ENCODE peak calls at places on chromosomes 5 and 9, in four cellular contexts. D, L, I and O are unnamed samples.

GRCh38 chr9:129900263-129901041 is 65.2 kb downstream of the USP20 start:
- DNase-seq in D (no peak), L (no peak), I (no peak), O (no peak)

GRCh38 chr5:141223112-141223783 is at the start of gene PCDHB14:
- DNase-seq in D (peak; percentile 86), L (no peak), I (peak; percentile 70), O (peak; percentile 3)

GRCh38 chr5:92391-93220 is 638 bp downstream of the PLEKHG4B start:
- DNase-seq in D (peak; percentile 71), L (no peak), I (no peak), O (peak; percentile 8)

GRCh38 chr5:115414406-115415142 is 118.1 kb upstream of the CCDC112 start:
- DNase-seq in D (no peak), L (no peak), I (no peak), O (peak; percentile 82)

GRCh38 chr5:54547711-54548250 is 30.2 kb downstream of the SNX18 start:
- DNase-seq in D (no peak), L (no peak), I (no peak), O (no peak)

GRCh38 chr5:122415481-122416120 is 103.6 kb downstream of the SNCAIP start:
- DNase-seq in D (peak; percentile 84), L (peak; percentile 60), I (peak; percentile 77), O (peak; percentile 11)

GRCh38 chr9:78406933-78407332 is 110.0 kb downstream of the PSAT1 start:
- DNase-seq in D (no peak), L (no peak), I (no peak), O (no peak)

GRCh38 chr5:137248476-137248970 is 250.6 kb downstream of the SPOCK1 start:
- DNase-seq in D (no peak), L (no peak), I (no peak), O (no peak)

GRCh38 chr5:134906811-134907210 is 1.9 kb downstream of the PCBD2 start:
- DNase-seq in D (no peak), L (no peak), I (no peak), O (no peak)

GRCh38 chr9:127388037-127388855 is 8.7 kb upstream of the SLC2A8 start:
- DNase-seq in D (peak; percentile 38), L (no peak), I (no peak), O (peak; percentile 95)

GRCh38 chr9:22657713-22658112 is 211.1 kb downstream of the DMRTA1 start:
- DNase-seq in D (no peak), L (no peak), I (no peak), O (no peak)

GRCh38 chr9:133443982-133444381 is 15.8 kb upstream of the CACFD1 start:
- DNase-seq in D (no peak), L (no peak), I (no peak), O (no peak)

GRCh38 chr9:75001719-75002421 is 26.2 kb downstream of the CARNMT1 start:
- DNase-seq in D (peak; percentile 83), L (no peak), I (no peak), O (peak; percentile 93)

DNA sequence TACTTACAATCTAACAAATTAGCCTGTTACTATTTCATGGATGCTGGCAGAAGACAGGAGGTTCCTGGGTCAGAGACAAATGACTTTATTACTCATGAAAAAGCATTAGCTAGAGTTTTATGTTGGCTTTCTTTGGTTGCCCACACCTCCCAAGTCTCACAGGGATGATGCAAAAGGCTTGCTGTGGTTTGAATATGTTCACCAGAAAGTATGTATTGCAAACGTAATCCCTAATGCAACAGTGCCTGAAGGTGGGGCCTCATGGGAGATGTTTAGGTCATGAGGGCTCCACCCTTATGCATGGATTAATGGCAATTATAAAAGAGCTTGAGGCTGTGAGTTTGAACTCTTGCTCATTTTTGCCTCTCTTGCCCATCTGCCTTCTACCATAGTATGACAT is 28.5 kb downstream of the DPYSL3 start:
- DNase-seq in D (no peak), L (no peak), I (no peak), O (no peak)
- H3K4me2 ChIP-seq in D (no peak overlapping the region), L (no peak overlapping the region), I (no peak overlapping the region), O (no peak overlapping the region)

GRCh38 chr5:149392718-149393117 is 13.6 kb upstream of the IL17B start:
- DNase-seq in D (no peak), L (no peak), I (no peak), O (no peak)
- H3K23ac ChIP-seq in D (no peak overlapping the region), L (no peak overlapping the region), I (no peak overlapping the region), O (no peak overlapping the region)

GRCh38 chr9:124137009-124137943 is 120.5 kb upstream of the NEK6 start:
- DNase-seq in D (no peak), L (peak; percentile 16), I (no peak), O (no peak)

GRCh38 chr9:124135813-124136365 is 121.9 kb upstream of the NEK6 start:
- DNase-seq in D (no peak), L (no peak), I (no peak), O (no peak)

GRCh38 chr9:124132671-124133147 is 121.1 kb downstream of the LHX2 start:
- DNase-seq in D (peak; percentile 79), L (no peak), I (no peak), O (peak; percentile 68)

GRCh38 chr9:124133752-124134151 is 122.2 kb downstream of the LHX2 start:
- DNase-seq in D (peak; percentile 80), L (no peak), I (peak; percentile 45), O (peak; percentile 95)

DNA sequence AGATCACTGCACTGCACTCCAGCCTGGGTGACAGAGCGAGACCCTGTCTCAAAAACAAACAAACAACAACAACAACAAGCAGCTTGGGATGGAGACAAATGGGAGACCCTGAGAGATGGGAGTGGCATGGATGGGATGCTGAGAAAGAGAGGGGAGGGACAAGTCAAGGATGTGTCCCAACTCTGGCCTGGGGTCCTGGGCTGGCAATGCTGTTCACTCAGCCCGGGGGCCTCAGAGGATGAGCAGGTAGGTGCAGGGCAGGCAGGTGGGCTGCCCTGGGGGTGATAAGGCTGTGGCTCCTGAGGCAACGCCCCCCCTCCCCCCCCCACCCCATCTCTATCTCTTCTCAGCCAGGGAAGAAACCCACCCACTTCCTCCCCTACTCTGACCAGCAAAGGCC is 123.0 kb downstream of the LHX2 start:
- DNase-seq in D (no peak), L (no peak), I (no peak), O (no peak)
- H3K79me2 ChIP-seq in D (no peaks in the 10 kb centered on the region), L (no peaks in the 10 kb centered on the region), I (no peaks in the 10 kb centered on the region), O (peaks cover 2% of the 10 kb centered on the region)

GRCh38 chr9:83991355-83991754 is 10.8 kb downstream of the RMI1 start:
- DNase-seq in D (no peak), L (no peak), I (no peak), O (no peak)

GRCh38 chr9:83988411-83988810 is 7.8 kb downstream of the RMI1 start:
- DNase-seq in D (no peak), L (no peak), I (no peak), O (no peak)

GRCh38 chr9:83987402-83987791 is 6.8 kb downstream of the RMI1 start:
- DNase-seq in D (no peak), L (no peak), I (no peak), O (no peak)

GRCh38 chr9:83986223-83986622 is 5.6 kb downstream of the RMI1 start:
- DNase-seq in D (no peak), L (no peak), I (no peak), O (no peak)

GRCh38 chr9:83986765-83987401 is 6.3 kb downstream of the RMI1 start:
- DNase-seq in D (no peak), L (no peak), I (no peak), O (peak; percentile 82)
- H3K4me2 ChIP-seq in D (no peak overlapping the region), L (no peak overlapping the region), I (no peak overlapping the region), O (no peak overlapping the region)

DNA sequence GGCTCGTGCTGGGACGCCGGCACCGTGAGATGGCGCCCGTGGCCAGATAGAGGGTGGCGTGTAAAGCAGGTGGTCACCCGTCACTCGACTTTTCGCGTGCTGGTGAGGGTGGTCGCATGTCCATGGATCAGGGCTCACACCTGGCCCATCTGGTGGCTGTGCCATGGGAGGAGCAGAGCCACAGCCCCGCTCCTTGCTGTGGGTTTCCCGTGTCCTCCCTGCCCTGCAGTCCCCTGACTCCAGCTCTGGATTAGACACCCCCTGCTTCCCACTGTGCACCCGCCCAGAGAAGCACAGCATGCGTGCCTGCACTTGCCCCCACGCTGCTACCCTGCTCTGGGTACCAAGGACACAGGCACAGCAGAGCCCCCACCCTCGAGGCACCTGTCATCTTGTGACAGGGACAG is 1.8 kb upstream of the TMEM250 start:
- DNase-seq in D (no peak), L (no peak), I (no peak), O (no peak)
- H3K23ac ChIP-seq in D (no peak overlapping the region), L (no peak overlapping the region), I (no peak overlapping the region), O (no peak overlapping the region)

DNA sequence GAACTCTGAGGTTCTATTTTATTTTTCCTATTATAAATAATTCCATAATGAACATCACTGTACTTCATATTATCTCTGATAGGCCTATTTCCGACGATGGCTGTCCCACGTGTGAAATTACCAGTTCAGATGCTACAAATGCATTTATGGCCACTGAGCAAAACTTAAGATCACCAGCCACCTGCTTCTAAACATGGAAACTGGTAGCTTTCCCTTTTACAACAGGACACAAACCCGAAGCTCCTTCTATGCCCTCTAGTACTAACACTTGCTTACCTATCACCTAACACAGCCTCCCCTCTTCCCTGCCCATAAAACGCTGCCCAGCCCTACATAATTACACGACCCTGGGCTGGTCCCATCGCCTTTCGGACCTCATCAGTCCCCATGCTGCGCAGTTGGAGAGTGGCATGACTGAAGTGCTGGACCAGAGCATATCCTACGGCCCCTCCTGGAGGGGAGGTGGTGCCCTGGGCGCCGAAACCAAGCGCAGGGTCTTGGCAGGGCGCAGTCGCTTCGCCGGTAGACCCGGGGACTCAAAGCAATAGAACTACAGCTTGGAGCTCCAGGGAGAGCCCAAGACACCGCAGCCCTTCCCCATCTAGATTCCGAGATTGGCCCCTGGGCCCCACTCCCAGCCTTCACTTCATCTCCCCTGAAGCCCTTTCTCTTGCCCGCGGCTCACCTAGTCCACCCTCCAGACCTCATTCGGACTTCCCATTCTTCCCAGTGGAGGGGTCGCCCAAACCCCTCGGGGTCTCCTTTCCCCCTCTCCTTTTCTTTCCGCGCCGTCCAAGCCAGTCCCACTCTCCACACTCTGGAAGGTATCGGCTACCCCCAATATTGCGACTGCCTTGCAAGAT is 1.0 kb upstream of the SAP30L start:
- DNase-seq in D (peak; percentile 37), L (peak; percentile 75), I (peak; percentile 51), O (no peak)
- H3K79me2 ChIP-seq in D (peaks cover 6% of the 10 kb centered on the region), L (no peaks in the 10 kb centered on the region), I (no peaks in the 10 kb centered on the region), O (peaks cover 15% of the 10 kb centered on the region)

GRCh38 chr5:77101298-77101697 is 14.2 kb upstream of the ZBED3 start:
- DNase-seq in D (no peak), L (no peak), I (no peak), O (peak; percentile 2)
- H3K4me2 ChIP-seq in D (no peak overlapping the region), L (no peak overlapping the region), I (no peak overlapping the region), O (no peak overlapping the region)

GRCh38 chr5:95555553-95555952 is 652 bp downstream of the ARSK start:
- DNase-seq in D (no peak), L (no peak), I (no peak), O (no peak)
- H3K23ac ChIP-seq in D (no peak overlapping the region), L (no peak overlapping the region), I (no peak overlapping the region), O (no peak overlapping the region)